ENCODE peak calls at places on chromosomes 13 and 19, in ten cellular contexts. T, L, W, C, I, Q, J, N, Z and U are unnamed samples.

GRCh38 chr13:30477346-30478235 is 11.9 kb upstream of the HMGB1 start:
- DNase-seq in T (no peak), L (no peak), W (no peak), C (no peak), I (no peak), Q (no peak), J (no peak), N (no peak), Z (no peak), U (no peak)

GRCh38 chr19:40225440-40226305 is 816 bp downstream of the CCNP start:
- DNase-seq in T (no peak), L (no peak), W (no peak), C (no peak), I (no peak), Q (no peak), J (no peak), N (no peak), Z (no peak), U (no peak)

GRCh38 chr19:5691205-5691929 is 1.3 kb downstream of the RPL36 start:
- DNase-seq in T (no peak), L (no peak), W (peak; percentile 68), C (no peak), I (no peak), Q (peak; percentile 89), J (no peak), N (peak; percentile 28), Z (peak; percentile 73), U (no peak)

GRCh38 chr19:30228726-30229523 is 143.3 kb upstream of the ZNF536 start:
- DNase-seq in T (no peak), L (no peak), W (no peak), C (no peak), I (no peak), Q (no peak), J (no peak), N (no peak), Z (peak; percentile 10), U (no peak)

GRCh38 chr19:16894080-16894479 is 5.3 kb downstream of the F2RL3 start:
- DNase-seq in T (no peak), L (no peak), W (no peak), C (no peak), I (no peak), Q (no peak), J (no peak), N (no peak), Z (no peak), U (no peak)

GRCh38 chr13:33577037-33577436 is 240.9 kb upstream of the RFC3 start:
- DNase-seq in T (no peak), L (no peak), W (no peak), C (no peak), I (no peak), Q (no peak), J (no peak), N (no peak), Z (peak; percentile 58), U (no peak)

GRCh38 chr19:772730-773436 is 22.0 kb downstream of the MISP start:
- DNase-seq in T (no peak), L (no peak), W (no peak), C (no peak), I (no peak), Q (no peak), J (no peak), N (no peak), Z (no peak), U (no peak)

GRCh38 chr19:5679289-5680082 is 830 bp downstream of the MICOS13 start:
- DNase-seq in T (no peak), L (no peak), W (no peak), C (no peak), I (no peak), Q (peak; percentile 32), J (no peak), N (no peak), Z (no peak), U (no peak)

GRCh38 chr13:73248711-73249580 is 190.1 kb downstream of the KLF5 start:
- DNase-seq in T (no peak), L (no peak), W (no peak), C (no peak), I (peak; percentile 35), Q (peak; percentile 45), J (no peak), N (no peak), Z (peak; percentile 59), U (no peak)

GRCh38 chr19:38047048-38047435 is 140.0 kb downstream of the SIPA1L3 start:
- DNase-seq in T (no peak), L (no peak), W (no peak), C (no peak), I (no peak), Q (no peak), J (no peak), N (no peak), Z (peak; percentile 30), U (no peak)

GRCh38 chr19:35142531-35143230 is 374 bp upstream of the FXYD7 start:
- DNase-seq in T (peak; percentile 84), L (peak; percentile 68), W (peak; percentile 55), C (peak; percentile 74), I (no peak), Q (peak; percentile 37), J (peak; percentile 73), N (no peak), Z (peak; percentile 52), U (no peak)

GRCh38 chr19:35731353-35731752 is 10.9 kb downstream of the IGFLR1 start:
- DNase-seq in T (no peak), L (no peak), W (no peak), C (no peak), I (no peak), Q (no peak), J (no peak), N (no peak), Z (no peak), U (no peak)

GRCh38 chr13:77448689-77449088 is 86.8 kb upstream of the SCEL start:
- DNase-seq in T (no peak), L (no peak), W (no peak), C (no peak), I (peak; percentile 23), Q (peak; percentile 27), J (no peak), N (no peak), Z (no peak), U (peak; percentile 62)

GRCh38 chr13:36385471-36385870 is 39.3 kb upstream of the SPART start:
- DNase-seq in T (no peak), L (no peak), W (no peak), C (no peak), I (no peak), Q (no peak), J (no peak), N (no peak), Z (no peak), U (no peak)

GRCh38 chr19:15417699-15418098 is 1.1 kb downstream of the AKAP8L start:
- DNase-seq in T (peak; percentile 37), L (no peak), W (no peak), C (no peak), I (no peak), Q (no peak), J (no peak), N (no peak), Z (peak; percentile 18), U (no peak)

GRCh38 chr19:47723573-47723923 is 10.3 kb downstream of the EHD2 start:
- DNase-seq in T (no peak), L (no peak), W (peak; percentile 82), C (no peak), I (no peak), Q (peak; percentile 75), J (no peak), N (no peak), Z (peak; percentile 91), U (no peak)

GRCh38 chr19:3480383-3481091 is at the start of gene SMIM24:
- DNase-seq in T (no peak), L (no peak), W (no peak), C (no peak), I (no peak), Q (peak; percentile 89), J (no peak), N (no peak), Z (no peak), U (no peak)

GRCh38 chr19:4096049-4096892 is 27.7 kb downstream of the MAP2K2 start:
- DNase-seq in T (no peak), L (no peak), W (no peak), C (no peak), I (no peak), Q (peak; percentile 94), J (no peak), N (no peak), Z (no peak), U (no peak)

GRCh38 chr19:17525141-17525540 is 13.7 kb downstream of the PGLS start:
- DNase-seq in T (no peak), L (no peak), W (no peak), C (no peak), I (no peak), Q (no peak), J (no peak), N (no peak), Z (no peak), U (no peak)

GRCh38 chr13:114147803-114148520 is 15.5 kb upstream of the RASA3 start:
- DNase-seq in T (no peak), L (no peak), W (no peak), C (no peak), I (no peak), Q (no peak), J (no peak), N (no peak), Z (no peak), U (no peak)

GRCh38 chr19:30635026-30635985 is 263.1 kb downstream of the ZNF536 start:
- DNase-seq in T (no peak), L (no peak), W (no peak), C (no peak), I (no peak), Q (no peak), J (no peak), N (no peak), Z (no peak), U (peak; percentile 29)

GRCh38 chr13:34611678-34612077 is 330.4 kb upstream of the NBEA start:
- DNase-seq in T (no peak), L (no peak), W (no peak), C (no peak), I (no peak), Q (no peak), J (no peak), N (no peak), Z (no peak), U (no peak)

GRCh38 chr13:72696590-72696989 is 30.8 kb downstream of the MZT1 start:
- DNase-seq in T (no peak), L (no peak), W (no peak), C (no peak), I (no peak), Q (no peak), J (no peak), N (no peak), Z (peak; percentile 51), U (peak; percentile 3)

GRCh38 chr13:96677029-96677428 is 317.2 kb downstream of the OXGR1 start:
- DNase-seq in T (no peak), L (no peak), W (no peak), C (no peak), I (no peak), Q (no peak), J (no peak), N (no peak), Z (no peak), U (no peak)